ENCODE peak calls at places on chromosome 7, in five cellular contexts. P is HCT116, D is adrenal gland, F is thoracic aorta, N is fibroblast of lung. A is an unnamed sample.

GRCh38 chr7:137816696-137817320 is 30.0 kb downstream of the DGKI start:
- DNase-seq in P (no peak), D (peak; percentile 24), F (no peak), N (peak; percentile 46), A (no peak)

GRCh38 chr7:31885160-31885559 is 185.0 kb downstream of the PDE1C start:
- DNase-seq in P (no peak), D (no peak), F (no peak), N (peak; percentile 0), A (no peak)

GRCh38 chr7:139544645-139545044 is 21.2 kb downstream of the CLEC2L start:
- DNase-seq in P (no peak), D (no peak), F (no peak), N (no peak), A (no peak)

GRCh38 chr7:65477326-65477725 is 103.7 kb downstream of the ZNF92 start:
- DNase-seq in P (peak; percentile 46), D (peak; percentile 49), F (no peak), N (no peak), A (no peak)

GRCh38 chr7:88115258-88116195 is 104.3 kb downstream of the SRI start:
- DNase-seq in P (no peak), D (no peak), F (no peak), N (peak; percentile 4), A (no peak)

GRCh38 chr7:11846311-11846710 is 14.3 kb upstream of the THSD7A start:
- DNase-seq in P (no peak), D (no peak), F (no peak), N (peak; percentile 38), A (no peak)

GRCh38 chr7:151233111-151233701 is 923 bp downstream of the CHPF2 start:
- DNase-seq in P (no peak), D (peak; percentile 82), F (peak; percentile 59), N (peak; percentile 64), A (no peak)

GRCh38 chr7:106681815-106682495 is 21.0 kb upstream of the CCDC71L start:
- DNase-seq in P (no peak), D (no peak), F (no peak), N (peak; percentile 31), A (no peak)

GRCh38 chr7:157718303-157719007 is 381.7 kb downstream of the DNAJB6 start:
- DNase-seq in P (no peak), D (no peak), F (no peak), N (no peak), A (peak; percentile 44)

DNA sequence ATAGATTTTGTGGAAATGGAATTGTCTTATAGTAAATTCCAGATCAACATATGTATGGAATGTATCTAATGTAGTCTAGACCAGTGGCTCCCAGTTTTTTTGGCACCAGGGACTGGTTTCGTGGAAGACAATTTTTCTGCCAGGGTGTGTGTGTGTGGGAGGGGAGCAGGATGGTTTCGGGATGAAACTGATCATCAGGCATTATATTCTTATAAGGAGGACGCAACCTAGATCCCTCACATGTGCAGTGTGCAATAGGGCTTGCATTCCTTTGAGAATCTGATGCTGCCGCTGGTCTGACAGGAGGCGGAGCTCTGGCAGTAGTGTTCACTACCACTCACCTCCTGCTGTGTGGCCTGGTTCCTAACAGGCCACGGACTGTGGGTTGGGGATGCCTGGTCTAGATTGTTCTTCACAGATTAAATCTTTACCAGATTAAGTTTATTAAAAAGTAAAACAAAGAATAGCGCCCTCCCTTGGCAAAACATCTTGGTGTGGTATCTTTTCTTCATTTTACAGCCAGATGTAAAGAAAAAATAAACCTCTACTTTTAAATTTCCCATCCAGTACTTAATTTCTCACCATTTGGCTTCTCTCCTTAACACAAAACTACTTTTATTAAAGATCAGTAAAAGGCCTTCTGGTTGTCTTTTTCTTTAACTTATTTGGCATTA is 48.4 kb downstream of the SEPTIN7 start:
- DNase-seq in P (no peak), D (no peak), F (no peak), N (no peak), A (no peak)
- H3K4me1 ChIP-seq in P (no peaks in the 10 kb centered on the region), D (peaks cover 19% of the 10 kb centered on the region), F (peaks cover 6% of the 10 kb centered on the region), N (no peaks in the 10 kb centered on the region), A (peaks cover 69% of the 10 kb centered on the region)

DNA sequence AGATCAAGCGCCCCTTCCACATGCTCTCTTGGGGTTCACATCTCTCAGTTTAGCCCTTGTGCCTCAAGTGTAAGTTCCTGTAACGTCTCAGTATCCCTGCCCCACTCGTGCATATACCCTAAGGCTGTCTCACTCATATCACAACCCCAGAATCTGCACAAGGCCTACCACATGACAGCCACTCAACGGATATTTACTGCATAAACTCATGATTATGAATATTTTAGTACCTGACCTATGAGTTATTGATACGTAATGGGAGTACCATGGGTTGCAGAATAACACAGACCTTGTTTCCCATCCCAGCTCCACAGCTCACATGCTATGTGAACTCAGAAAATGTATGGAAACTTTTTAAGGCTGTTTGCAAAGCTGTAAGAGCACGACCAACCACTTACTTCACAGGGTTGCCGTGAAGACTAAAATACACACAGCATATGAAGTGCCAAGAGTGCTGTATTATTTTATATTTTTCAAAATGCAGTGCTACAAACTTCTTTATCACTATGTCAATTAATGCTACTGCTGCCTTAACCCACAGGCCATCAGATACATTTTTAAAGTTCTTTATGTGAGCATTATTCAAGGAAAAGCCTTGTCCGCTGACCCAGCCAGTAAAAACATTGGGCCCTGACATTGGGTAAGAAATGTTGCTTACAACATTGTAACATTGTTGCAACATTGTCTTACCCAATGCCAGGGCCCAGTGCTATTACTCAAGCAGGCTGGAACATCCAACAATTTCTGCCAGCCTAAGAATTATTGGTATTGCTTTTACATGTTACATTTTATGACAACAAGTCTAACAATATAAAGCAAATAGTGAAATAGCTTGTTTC is 97.2 kb downstream of the JAZF1 start:
- DNase-seq in P (no peak), D (peak; percentile 79), F (peak; percentile 34), N (peak; percentile 88), A (peak; percentile 82)
- H3K27ac ChIP-seq in P (no peak overlapping the region), D (peak overlapping the region; percentile 22), F (peak overlapping the region; percentile 55), N (no peak overlapping the region), A (peak overlapping the region; percentile 63)

DNA sequence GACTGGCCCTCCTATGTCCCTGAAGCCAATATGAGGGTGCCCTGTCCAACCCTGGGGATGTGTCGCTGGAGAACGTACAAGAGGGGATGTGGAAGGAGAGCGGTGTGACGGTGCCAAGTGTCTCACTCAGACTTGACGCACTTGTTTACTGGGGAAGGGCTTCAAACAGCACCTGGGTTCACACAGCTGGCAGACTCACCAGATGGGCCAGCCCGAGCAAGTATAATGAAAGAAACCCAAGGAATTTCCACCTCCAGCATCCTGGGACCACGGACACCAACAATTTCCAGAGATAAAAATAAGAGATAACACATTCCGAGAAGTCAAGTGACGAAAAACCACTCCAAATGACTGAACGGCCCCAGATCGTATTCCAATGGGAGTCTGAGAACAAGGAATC is 5.3 kb downstream of the ATP5MF start:
- DNase-seq in P (no peak), D (no peak), F (no peak), N (no peak), A (no peak)
- H3K4me1 ChIP-seq in P (peaks cover 8% of the 10 kb centered on the region), D (peaks cover 34% of the 10 kb centered on the region), F (peaks cover 9% of the 10 kb centered on the region), N (no peaks in the 10 kb centered on the region), A (peaks cover 39% of the 10 kb centered on the region)

DNA sequence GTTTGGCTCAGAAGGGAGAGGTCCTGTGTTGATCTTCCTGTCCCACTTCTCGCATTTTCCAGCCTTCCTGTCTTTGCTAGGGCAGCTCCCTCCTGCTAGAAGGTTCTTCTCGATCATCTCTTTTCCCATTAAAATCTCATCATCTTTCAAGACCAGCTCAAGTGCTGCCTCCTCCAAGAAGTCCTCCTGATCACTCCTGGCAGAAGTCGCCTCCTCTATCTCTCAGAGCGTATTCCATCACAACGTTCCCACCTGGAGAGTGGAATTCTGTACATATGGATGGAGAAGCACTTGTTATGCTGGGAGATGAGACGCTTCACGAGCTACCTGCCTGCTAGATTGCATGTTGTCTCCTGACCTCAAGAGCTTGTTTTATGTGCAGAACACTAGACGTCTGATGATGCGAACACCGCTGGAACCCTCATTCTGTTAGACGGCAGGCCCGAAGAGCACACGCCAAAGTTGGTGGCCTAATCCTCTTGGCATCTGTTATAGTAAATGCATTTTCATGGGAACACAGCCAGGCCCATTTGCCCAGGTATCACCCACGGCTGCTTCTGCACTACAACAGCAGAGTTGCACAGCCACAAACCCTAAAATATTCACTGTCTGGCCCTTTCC is 68.0 kb upstream of the INSIG1 start:
- DNase-seq in P (no peak), D (no peak), F (no peak), N (no peak), A (no peak)
- H3K27ac ChIP-seq in P (no peak overlapping the region), D (no peak overlapping the region), F (no peak overlapping the region), N (peak overlapping the region; percentile 67), A (no peak overlapping the region)

GRCh38 chr7:129203050-129203741 is 14.8 kb downstream of the SMO start:
- DNase-seq in P (no peak), D (no peak), F (no peak), N (no peak), A (no peak)
- H3K4me1 ChIP-seq in P (no peaks in the 10 kb centered on the region), D (no peaks in the 10 kb centered on the region), F (no peaks in the 10 kb centered on the region), N (no peaks in the 10 kb centered on the region), A (no peaks in the 10 kb centered on the region)

GRCh38 chr7:155317114-155317434 is 19.4 kb downstream of the INSIG1 start:
- DNase-seq in P (no peak), D (no peak), F (no peak), N (no peak), A (no peak)
- H3K27ac ChIP-seq in P (no peak overlapping the region), D (no peak overlapping the region), F (no peak overlapping the region), N (no peak overlapping the region), A (no peak overlapping the region)

GRCh38 chr7:131369354-131369753 is 41.7 kb downstream of the MKLN1 start:
- DNase-seq in P (no peak), D (no peak), F (no peak), N (no peak), A (no peak)
- H3K4me1 ChIP-seq in P (peaks cover 18% of the 10 kb centered on the region), D (peaks cover 76% of the 10 kb centered on the region), F (peaks cover 42% of the 10 kb centered on the region), N (peaks cover 11% of the 10 kb centered on the region), A (no peaks in the 10 kb centered on the region)

DNA sequence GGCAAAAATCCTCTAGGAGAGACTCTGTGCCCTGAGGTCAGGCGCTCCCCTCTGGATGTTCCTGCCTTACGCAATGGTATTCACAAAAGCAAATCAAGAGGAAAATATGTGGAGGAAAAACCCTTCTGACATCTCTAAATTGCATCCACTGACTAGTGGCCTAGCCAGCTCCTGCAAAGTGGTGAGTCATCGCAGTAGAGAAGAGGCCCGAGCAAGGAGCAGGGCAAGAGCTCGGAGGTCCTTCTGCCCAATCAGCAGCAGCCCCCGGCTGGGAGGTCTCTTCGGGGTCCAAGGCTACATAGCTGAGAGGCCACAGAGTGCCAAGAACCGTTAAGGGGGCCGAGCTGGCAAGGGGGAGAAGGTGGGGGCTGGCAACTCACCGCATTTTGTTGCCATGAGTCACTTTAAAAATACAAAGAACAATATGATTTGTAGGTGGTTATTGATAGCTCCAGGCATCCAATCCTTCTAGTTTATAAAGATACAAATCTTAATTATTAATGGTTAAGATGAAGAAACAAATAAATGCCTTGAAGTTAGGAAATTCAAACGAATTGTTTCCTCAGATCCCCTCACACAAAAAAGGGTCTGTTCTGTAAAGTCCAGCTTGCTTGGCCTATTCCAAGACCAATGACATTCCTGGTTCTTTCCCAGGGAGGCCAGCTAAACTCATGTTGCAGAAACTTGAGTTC is 161.6 kb downstream of the PKD1L1 start:
- DNase-seq in P (peak; percentile 91), D (peak; percentile 87), F (peak; percentile 52), N (peak; percentile 97), A (peak; percentile 81)
- H3K27ac ChIP-seq in P (peak overlapping the region; percentile 88), D (peak overlapping the region; percentile 78), F (peak overlapping the region; percentile 89), N (peak overlapping the region; percentile 79), A (peak overlapping the region; percentile 81)